ENCODE peak calls at places on chromosomes 5 and 9, in nine cellular contexts. Y is cardiac muscle cell; U is COLO829; Z is fibroblast of pulmonary artery; W is tibial artery; J is BJ; L is EH; X is D721Med; I is stimulated activated CD4-positive, alpha-beta T cell treated with anti-CD3 and anti-CD28 coated beads, Interleukin-1b, Interleukin-23, amount 100 ng/mL, for 24 hours. H is an unnamed sample.

GRCh38 chr9:8489845-8490244 is 690.3 kb upstream of the DMAC1 start:
- DNase-seq in J (no peak), X (no peak), Y (no peak), U (no peak), Z (no peak), I (no peak), W (no peak), L (no peak), H (no peak)

GRCh38 chr5:178772351-178772750 is 41.9 kb upstream of the ZNF354A start:
- DNase-seq in Z (no peak), Y (no peak), I (no peak), U (no peak), J (no peak), W (peak), L (no peak), X (no peak), H (no peak)

GRCh38 chr9:128504485-128505413 is at the start of gene GLE1:
- DNase-seq in Z (peak), L (peak), Y (peak), X (peak), I (peak), W (peak), U (peak), J (peak), H (peak)

GRCh38 chr9:96152550-96152949 is 149.4 kb downstream of the HSD17B3 start:
- DNase-seq in Y (no peak), X (no peak), J (no peak), W (no peak), L (no peak), Z (no peak), U (no peak), I (no peak), H (no peak)

GRCh38 chr5:179315356-179315890 is 29.8 kb downstream of the ADAMTS2 start:
- DNase-seq in I (no peak), Z (no peak), W (peak), X (no peak), U (no peak), L (no peak), J (no peak), Y (no peak), H (no peak)

GRCh38 chr5:109718216-109718615 is 28.5 kb downstream of the MAN2A1 start:
- DNase-seq in I (no peak), Y (no peak), X (no peak), J (no peak), W (no peak), L (no peak), Z (no peak), U (no peak), H (no peak)

GRCh38 chr9:33114746-33115145 is 38.3 kb upstream of the SMU1 start:
- DNase-seq in J (no peak), I (no peak), W (peak), Y (no peak), L (no peak), U (no peak), Z (no peak), X (no peak), H (no peak)

GRCh38 chr9:125747053-125747764 is at the start of gene PBX3:
- DNase-seq in J (no peak), X (no peak), Z (no peak), Y (peak), I (no peak), L (peak), W (peak), U (no peak), H (no peak)

GRCh38 chr9:127202461-127203139 is 62.0 kb upstream of the GARNL3 start:
- DNase-seq in L (no peak), U (no peak), Z (no peak), Y (no peak), I (no peak), W (no peak), X (no peak), J (no peak), H (no peak)

GRCh38 chr9:117704024-117704575 is at the start of gene TLR4:
- DNase-seq in Z (peak), I (no peak), Y (peak), U (peak), X (no peak), W (peak), J (peak), L (peak), H (no peak)

GRCh38 chr9:114097613-114098020 is 1.5 kb downstream of the KIF12 start:
- DNase-seq in U (peak), Y (peak), I (no peak), X (no peak), Z (peak), L (peak), J (no peak), W (peak), H (no peak)

GRCh38 chr5:97554992-97555981 is 372.2 kb upstream of the RIOK2 start:
- DNase-seq in W (no peak), L (peak), Y (no peak), U (no peak), Z (peak), I (no peak), J (no peak), X (no peak), H (no peak)

GRCh38 chr9:80157561-80157983 is 585.8 kb downstream of the TLE4 start:
- DNase-seq in U (peak), X (no peak), I (no peak), W (no peak), J (peak), Y (peak), Z (peak), L (peak), H (no peak)

GRCh38 chr9:131454028-131454427 is 48.7 kb upstream of the POMT1 start:
- DNase-seq in Y (no peak), X (no peak), J (no peak), L (no peak), W (no peak), I (no peak), Z (no peak), U (no peak), H (no peak)

GRCh38 chr9:6414291-6414690 is 1.3 kb downstream of the UHRF2 start:
- DNase-seq in J (no peak), W (no peak), X (no peak), Y (peak), U (no peak), L (peak), I (no peak), Z (peak), H (no peak)

GRCh38 chr5:61784337-61784736 is 452.3 kb downstream of the ZSWIM6 start:
- DNase-seq in U (no peak), W (no peak), Z (peak), I (no peak), J (no peak), Y (peak), X (no peak), L (peak), H (no peak)

GRCh38 chr5:150523472-150524350 is 15.8 kb downstream of the NDST1 start:
- DNase-seq in L (peak), Y (peak), I (no peak), W (no peak), U (peak), Z (peak), J (no peak), X (peak), H (peak)

GRCh38 chr5:172364773-172365172 is 81.2 kb upstream of the UBTD2 start:
- DNase-seq in I (no peak), X (no peak), J (no peak), Y (no peak), W (no peak), Z (peak), L (peak), U (peak), H (no peak)

GRCh38 chr9:76456202-76456926 is 2.6 kb upstream of the GCNT1 start:
- DNase-seq in L (peak), J (no peak), W (no peak), U (no peak), Y (peak), X (no peak), I (no peak), Z (peak), H (peak)

GRCh38 chr5:42691413-42691861 is 65.2 kb upstream of the CCDC152 start:
- DNase-seq in I (no peak), L (no peak), W (no peak), X (no peak), U (peak), J (no peak), Y (peak), Z (peak), H (no peak)

GRCh38 chr9:69667306-69667705 is 4.9 kb downstream of the APBA1 start:
- DNase-seq in Z (no peak), X (no peak), Y (no peak), L (no peak), W (no peak), J (no peak), U (no peak), I (no peak), H (no peak)

GRCh38 chr5:57386958-57387357 is 95.7 kb downstream of the ACTBL2 start:
- DNase-seq in W (no peak), L (peak), X (no peak), J (no peak), U (no peak), I (no peak), Y (peak), Z (peak), H (no peak)

GRCh38 chr9:76687861-76688374 is 76.3 kb upstream of the PCA3 start:
- DNase-seq in L (peak), U (peak), I (no peak), Z (peak), Y (peak), W (no peak), J (peak), X (no peak), H (no peak)

GRCh38 chr5:13955896-13956295 is 11.4 kb upstream of the DNAH5 start:
- DNase-seq in Z (no peak), W (no peak), J (no peak), X (no peak), Y (no peak), L (peak), U (no peak), I (no peak), H (no peak)

GRCh38 chr9:129752915-129753724 is at the start of gene PTGES:
- DNase-seq in L (peak), Z (peak), U (peak), J (peak), W (peak), I (no peak), Y (peak), X (no peak), H (no peak)

H was measured in HepG2.